ENCODE peak calls at places on chromosomes 5 and 9, in six cellular contexts. L is OCI-LY7, Z is heart right ventricle, D is activated B cell treated with CpG ODN at 0.5 μM for 24 hours, F is transverse colon, H is left ventricle myocardium inferior. B is an unnamed sample.

GRCh38 chr5:132387649-132388117 is 18.2 kb downstream of the SLC22A5 start:
- DNase-seq in L (no peak), Z (peak), D (no peak), F (peak), H (peak), B (peak)

GRCh38 chr5:138635268-138635667 is 60.1 kb upstream of the HSPA9 start:
- DNase-seq in L (no peak), Z (no peak), D (no peak), F (no peak), H (no peak), B (no peak)

GRCh38 chr9:76658510-76659231 is 105.6 kb upstream of the PCA3 start:
- DNase-seq in L (peak), Z (no peak), D (no peak), F (no peak), H (no peak), B (no peak)

GRCh38 chr5:168691891-168692290 is 112.7 kb upstream of the PANK3 start:
- DNase-seq in L (no peak), Z (no peak), D (no peak), F (no peak), H (no peak), B (no peak)

GRCh38 chr5:150142189-150142788 is 13.4 kb downstream of the PDGFRB start:
- DNase-seq in L (no peak), Z (no peak), D (no peak), F (no peak), H (no peak), B (no peak)

GRCh38 chr9:131429121-131430012 is 35.5 kb downstream of the PRRC2B start:
- DNase-seq in L (no peak), Z (no peak), D (no peak), F (no peak), H (no peak), B (no peak)

GRCh38 chr9:90444609-90445008 is 198.0 kb downstream of the DIRAS2 start:
- DNase-seq in L (no peak), Z (no peak), D (no peak), F (no peak), H (no peak), B (no peak)

GRCh38 chr9:95644377-95644776 is 127.6 kb upstream of the PTCH1 start:
- DNase-seq in L (no peak), Z (no peak), D (no peak), F (no peak), H (no peak), B (no peak)

GRCh38 chr5:11384441-11385250 is 519.6 kb downstream of the CTNND2 start:
- DNase-seq in L (no peak), Z (no peak), D (no peak), F (no peak), H (no peak), B (no peak)

GRCh38 chr5:111463304-111463703 is 49.0 kb downstream of the STARD4 start:
- DNase-seq in L (no peak), Z (no peak), D (no peak), F (no peak), H (no peak), B (no peak)

GRCh38 chr9:109314011-109314531 is 6.8 kb downstream of the EPB41L4B start:
- DNase-seq in L (no peak), Z (no peak), D (no peak), F (peak), H (no peak), B (no peak)

GRCh38 chr9:79480639-79481038 is 91.1 kb upstream of the TLE4 start:
- DNase-seq in L (no peak), Z (no peak), D (no peak), F (no peak), H (no peak), B (no peak)

GRCh38 chr5:116032094-116032517 is at the start of gene ARL14EPL:
- DNase-seq in L (no peak), Z (no peak), D (no peak), F (no peak), H (peak), B (no peak)

GRCh38 chr5:129972774-129973173 is 68.5 kb downstream of the CHSY3 start:
- DNase-seq in L (no peak), Z (no peak), D (no peak), F (no peak), H (no peak), B (no peak)

GRCh38 chr9:86843182-86843581 is 104.1 kb downstream of the GAS1 start:
- DNase-seq in L (no peak), Z (no peak), D (no peak), F (no peak), H (no peak), B (no peak)

GRCh38 chr5:168480601-168481000 is 5.7 kb upstream of the RARS1 start:
- DNase-seq in L (no peak), Z (no peak), D (no peak), F (no peak), H (no peak), B (no peak)

GRCh38 chr5:97547999-97548797 is 365.2 kb upstream of the RIOK2 start:
- DNase-seq in L (no peak), Z (no peak), D (no peak), F (no peak), H (no peak), B (no peak)

GRCh38 chr5:86974910-86975309 is 292.8 kb upstream of the RASA1 start:
- DNase-seq in L (no peak), Z (no peak), D (no peak), F (no peak), H (no peak), B (no peak)

GRCh38 chr5:154202379-154203260 is 12.1 kb downstream of the GALNT10 start:
- DNase-seq in L (no peak), Z (no peak), D (no peak), F (peak), H (no peak), B (no peak)

GRCh38 chr9:135850737-135851136 is 56.6 kb downstream of the CAMSAP1 start:
- DNase-seq in L (no peak), Z (no peak), D (no peak), F (no peak), H (no peak), B (no peak)

GRCh38 chr5:84825616-84826015 is 440.9 kb upstream of the EDIL3 start:
- DNase-seq in L (no peak), Z (no peak), D (no peak), F (no peak), H (no peak), B (no peak)

GRCh38 chr5:139659673-139660072 is 11.5 kb downstream of the CXXC5 start:
- DNase-seq in L (no peak), Z (no peak), D (no peak), F (no peak), H (no peak), B (no peak)

GRCh38 chr5:77210091-77211012 is at the start of gene PDE8B:
- DNase-seq in L (no peak), Z (peak), D (no peak), F (no peak), H (no peak), B (no peak)

GRCh38 chr9:32518276-32518675 is 7.7 kb downstream of the RIGI start:
- DNase-seq in L (no peak), Z (no peak), D (no peak), F (no peak), H (no peak), B (no peak)

GRCh38 chr5:127355342-127355741 is 64.7 kb downstream of the MEGF10 start:
- DNase-seq in L (no peak), Z (no peak), D (no peak), F (no peak), H (no peak), B (no peak)

GRCh38 chr9:129247285-129248153 is 69.5 kb upstream of the IER5L start:
- DNase-seq in L (no peak), Z (no peak), D (no peak), F (no peak), H (peak), B (no peak)

GRCh38 chr5:168893231-168893630 is 314.1 kb upstream of the PANK3 start:
- DNase-seq in L (no peak), Z (no peak), D (no peak), F (no peak), H (no peak), B (no peak)

DNA sequence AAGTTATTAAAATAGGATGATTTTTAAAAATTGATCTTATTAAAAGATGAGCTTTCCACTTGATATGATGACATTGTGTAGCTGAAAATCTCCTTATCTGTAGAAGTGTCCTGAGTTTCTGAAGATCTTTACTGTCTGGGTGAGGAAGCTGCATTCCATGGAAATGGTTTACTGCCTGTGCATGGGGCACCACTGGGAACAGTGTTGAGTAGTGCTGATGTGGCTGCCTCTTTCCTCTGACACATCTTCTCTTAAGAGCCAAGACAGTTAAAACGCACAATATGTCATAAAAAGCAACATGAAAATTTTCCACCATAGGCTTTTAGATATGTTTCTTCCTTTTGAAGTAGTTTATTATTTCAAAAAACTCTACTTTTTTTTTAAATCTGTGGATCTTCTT is 24.6 kb downstream of the SECISBP2 start:
- DNase-seq in L (no peak), Z (no peak), D (no peak), F (no peak), H (no peak), B (no peak)
- TF ChIP-seq CTCF in L (no peak), Z (no peak), D (no peak), F (no peak), H (no peak), B (no peak)

GRCh38 chr9:119436261-119436660 is 67.0 kb upstream of the BRINP1 start:
- DNase-seq in L (no peak), Z (no peak), D (no peak), F (no peak), H (no peak), B (no peak)

GRCh38 chr9:119432428-119432827 is 63.2 kb upstream of the BRINP1 start:
- DNase-seq in L (no peak), Z (no peak), D (no peak), F (no peak), H (no peak), B (no peak)

DNA sequence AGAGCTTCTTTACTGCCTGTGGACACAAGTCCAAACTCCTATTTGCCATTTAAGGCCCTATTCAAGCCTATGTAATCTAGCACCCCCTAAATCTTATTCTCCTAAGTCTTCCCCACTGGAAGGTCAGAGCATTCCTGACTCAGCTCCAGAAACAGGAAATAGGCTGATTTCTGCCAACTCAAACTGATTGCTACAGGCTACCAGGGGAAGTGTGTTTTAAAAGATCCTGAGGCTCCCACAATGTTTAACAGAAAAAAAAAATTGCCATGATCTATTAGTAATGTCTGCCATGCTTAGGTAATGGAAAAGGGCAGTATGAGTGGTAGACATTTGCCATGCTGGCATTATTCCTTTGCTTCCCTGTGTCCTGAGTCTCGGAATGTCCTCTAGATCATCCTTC is 65.8 kb upstream of the BRINP1 start:
- DNase-seq in L (no peak), Z (no peak), D (no peak), F (no peak), H (no peak), B (no peak)
- TF ChIP-seq CTCF in L (no peak), Z (no peak), D (no peak), F (no peak), H (no peak), B (no peak)

DNA sequence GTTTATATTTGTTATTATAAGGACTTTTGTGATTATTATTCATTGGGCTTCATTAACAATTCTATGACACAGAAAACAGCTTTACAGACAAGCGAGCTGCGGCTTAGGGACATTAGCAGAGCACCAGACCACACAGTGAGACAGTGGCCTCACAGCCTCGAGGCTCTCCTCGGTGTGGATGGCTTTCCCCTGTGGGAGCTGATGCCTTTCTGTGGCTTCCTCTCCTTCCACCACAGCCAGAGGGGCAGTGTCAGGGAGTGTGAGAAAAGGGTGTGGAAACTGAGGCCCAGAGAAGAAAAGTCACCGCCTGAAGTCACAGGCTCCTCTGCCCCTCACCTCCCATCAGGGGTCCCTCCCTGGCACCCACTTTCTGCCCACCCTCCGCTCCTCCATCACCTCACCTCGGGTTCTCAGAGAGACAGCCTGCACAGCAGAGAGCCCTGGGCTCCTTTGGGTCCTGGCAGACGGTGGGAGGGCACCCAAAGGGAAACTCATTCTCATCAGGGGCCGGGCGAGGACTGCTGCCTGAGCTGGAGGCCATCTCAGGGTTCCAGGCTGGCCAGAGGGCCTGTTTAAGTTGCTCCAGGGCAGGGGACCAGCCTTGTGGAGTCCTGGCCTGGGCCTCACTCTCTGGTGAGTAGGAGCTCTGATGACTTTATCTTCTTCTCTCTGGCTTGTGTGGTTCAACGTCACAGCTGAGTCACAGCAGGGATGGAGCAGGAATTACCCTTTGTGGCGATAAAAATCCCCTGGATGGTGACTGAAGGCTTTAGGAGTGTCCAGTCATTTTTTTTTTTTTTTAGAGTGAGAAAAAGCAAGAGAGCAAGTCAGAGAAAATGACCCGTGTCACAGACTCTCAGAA is 830 bp downstream of the TRAF1 start:
- DNase-seq in L (peak), Z (no peak), D (peak), F (no peak), H (no peak), B (no peak)
- TF ChIP-seq CTCF in L (no peak), Z (no peak), D (no peak), F (no peak), H (no peak), B (no peak)

GRCh38 chr9:73565833-73566465 is 414.3 kb downstream of the ANXA1 start:
- DNase-seq in L (no peak), Z (peak), D (no peak), F (no peak), H (no peak), B (no peak)
- TF ChIP-seq CTCF in L (peak), Z (peak), D (no peak), F (no peak), H (peak), B (peak)